ENCODE peak calls at places on chromosome 22, in eight cellular contexts. K, F, G, E, X, W, S and Z are unnamed samples.

GRCh38 chr22:19395276-19395675 is 36.3 kb downstream of the HIRA start:
- DNase-seq in W (no peak), S (no peak), F (no peak), G (no peak), E (no peak), X (no peak), K (no peak), Z (no peak)

GRCh38 chr22:26409705-26410376 is 19.2 kb upstream of the ASPHD2 start:
- DNase-seq in W (no peak), S (no peak), E (no peak), G (no peak), K (no peak), F (no peak), X (no peak), Z (no peak)

GRCh38 chr22:30150212-30150611 is 69.9 kb downstream of the HORMAD2 start:
- DNase-seq in G (no peak), S (no peak), E (no peak), X (no peak), K (no peak), F (no peak), W (no peak), Z (no peak)

GRCh38 chr22:39098576-39098975 is 1.5 kb downstream of the APOBEC3H start:
- DNase-seq in W (no peak), G (no peak), E (no peak), K (no peak), S (no peak), F (no peak), X (no peak), Z (no peak)

GRCh38 chr22:28116261-28116673 is 197.2 kb upstream of the PITPNB start:
- DNase-seq in G (no peak), K (peak), S (peak), W (no peak), X (no peak), F (peak), E (peak), Z (peak)

GRCh38 chr22:44399196-44399837 is 86.6 kb upstream of the SHISAL1 start:
- DNase-seq in S (no peak), X (no peak), G (no peak), K (no peak), W (peak), E (peak), F (peak), Z (peak)

GRCh38 chr22:18114976-18115652 is 4.5 kb downstream of the TUBA8 start:
- DNase-seq in F (no peak), S (no peak), W (no peak), G (no peak), E (no peak), K (no peak), X (no peak), Z (no peak)

GRCh38 chr22:45094081-45094720 is 69.5 kb upstream of the NUP50 start:
- DNase-seq in G (no peak), E (no peak), W (no peak), K (no peak), F (no peak), X (no peak), S (no peak), Z (no peak)

GRCh38 chr22:36461665-36462474 is 19.6 kb downstream of the TXN2 start:
- DNase-seq in E (peak), G (no peak), W (no peak), S (no peak), F (no peak), X (peak), K (peak), Z (peak)

GRCh38 chr22:31289335-31289734 is 3.0 kb downstream of the PIK3IP1 start:
- DNase-seq in G (no peak), K (no peak), F (peak), X (no peak), W (no peak), E (no peak), S (no peak), Z (no peak)

GRCh38 chr22:31288496-31289235 is 3.6 kb downstream of the PIK3IP1 start:
- DNase-seq in E (no peak), K (no peak), F (no peak), S (no peak), W (no peak), G (no peak), X (no peak), Z (no peak)

GRCh38 chr22:31291403-31291715 is 929 bp downstream of the PIK3IP1 start:
- DNase-seq in S (no peak), K (no peak), X (no peak), G (no peak), E (no peak), F (no peak), W (no peak), Z (no peak)

GRCh38 chr22:31290494-31291402 is 1.5 kb downstream of the PIK3IP1 start:
- DNase-seq in F (peak), X (peak), W (peak), K (peak), E (peak), S (peak), G (peak), Z (peak)

DNA sequence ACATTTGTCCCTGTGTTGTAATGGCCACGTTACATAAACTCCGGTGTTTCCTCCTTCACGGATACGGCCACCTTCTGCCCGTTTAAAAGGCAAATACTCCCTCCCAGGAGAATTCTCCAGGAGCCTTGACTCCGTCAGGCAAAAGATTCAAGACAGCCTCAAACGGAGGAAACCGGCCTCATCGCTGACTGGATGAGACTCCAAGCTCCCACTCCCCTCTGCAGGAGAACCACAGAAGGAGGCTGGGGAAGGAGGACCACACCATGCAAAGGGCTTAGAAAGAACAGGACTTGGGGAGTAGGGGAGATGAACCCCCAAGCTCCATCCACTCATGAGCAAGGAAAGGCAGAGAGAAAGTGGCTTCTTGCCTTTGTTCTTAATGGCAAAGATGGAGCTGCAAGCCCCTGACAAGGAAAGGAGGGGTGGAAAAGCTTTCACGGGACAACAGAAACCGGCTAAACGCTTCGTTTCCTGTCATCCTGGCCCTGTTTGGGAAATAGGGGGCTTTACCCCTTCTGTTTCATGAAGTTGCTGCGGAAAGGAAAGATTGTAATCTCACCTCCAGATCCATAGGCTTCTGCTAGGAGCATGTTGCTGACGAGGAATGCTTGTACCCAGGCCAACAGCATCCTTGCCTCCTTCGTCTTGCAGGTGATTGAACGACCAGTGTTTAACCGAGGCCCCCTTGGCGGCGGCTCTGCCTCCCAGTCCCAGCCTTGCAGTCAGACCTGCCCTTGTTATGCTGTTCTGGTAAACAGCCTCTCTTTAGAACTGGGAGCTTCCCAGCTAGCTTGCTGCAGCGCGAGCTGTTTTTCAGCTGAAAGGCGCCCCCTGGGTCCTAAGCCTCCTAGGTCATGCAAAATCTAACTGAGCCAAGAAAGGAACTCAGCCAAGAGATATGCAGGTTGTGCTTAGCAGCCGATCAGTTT is at the start of gene PIK3IP1:
- DNase-seq in S (peak), X (peak), K (peak), W (peak), G (peak), F (peak), E (peak), Z (peak)
- TF ChIP-seq POLR2A in S (no peak), X (peak), K (peak), W (peak), G (no peak), F (peak), E (peak), Z (peak)

GRCh38 chr22:20981787-20982562 is at the start of gene LZTR1:
- DNase-seq in F (peak), S (peak), K (peak), G (peak), X (peak), E (peak), W (peak), Z (peak)
- TF ChIP-seq POLR2A in F (peak), S (no peak), K (peak), G (no peak), X (peak), E (peak), W (peak), Z (peak)

GRCh38 chr22:20567371-20567847 is 60.0 kb downstream of the MED15 start:
- DNase-seq in E (no peak), G (no peak), X (no peak), K (peak), W (no peak), F (no peak), S (no peak), Z (no peak)

GRCh38 chr22:20567993-20568417 is 60.6 kb downstream of the MED15 start:
- DNase-seq in F (no peak), X (no peak), K (peak), W (no peak), G (no peak), S (no peak), E (no peak), Z (no peak)

GRCh38 chr22:20568502-20569058 is 61.2 kb downstream of the MED15 start:
- DNase-seq in X (no peak), G (no peak), W (no peak), E (no peak), F (no peak), K (no peak), S (no peak), Z (no peak)

GRCh38 chr22:20571078-20571503 is 63.7 kb downstream of the MED15 start:
- DNase-seq in X (no peak), W (no peak), E (no peak), K (no peak), S (no peak), F (no peak), G (no peak), Z (no peak)

GRCh38 chr22:20569059-20570058 is 61.9 kb downstream of the MED15 start:
- DNase-seq in G (no peak), W (peak), X (no peak), F (peak), E (peak), K (peak), S (peak), Z (peak)
- TF ChIP-seq POLR2A in G (no peak), W (no peak), X (no peak), F (no peak), E (no peak), K (no peak), S (no peak), Z (no peak)

GRCh38 chr22:41047741-41048140 is 44.7 kb upstream of the EP300 start:
- DNase-seq in W (no peak), K (peak), E (peak), X (no peak), G (no peak), S (no peak), F (no peak), Z (no peak)

GRCh38 chr22:41043727-41044126 is 48.7 kb upstream of the EP300 start:
- DNase-seq in E (no peak), S (no peak), G (no peak), K (no peak), W (no peak), F (no peak), X (no peak), Z (no peak)

GRCh38 chr22:41052661-41053490 is 39.5 kb upstream of the EP300 start:
- DNase-seq in W (no peak), S (no peak), G (no peak), F (no peak), E (no peak), X (peak), K (peak), Z (no peak)

GRCh38 chr22:41050873-41051272 is 41.5 kb upstream of the EP300 start:
- DNase-seq in S (no peak), F (no peak), W (no peak), X (no peak), K (no peak), G (no peak), E (no peak), Z (no peak)

DNA sequence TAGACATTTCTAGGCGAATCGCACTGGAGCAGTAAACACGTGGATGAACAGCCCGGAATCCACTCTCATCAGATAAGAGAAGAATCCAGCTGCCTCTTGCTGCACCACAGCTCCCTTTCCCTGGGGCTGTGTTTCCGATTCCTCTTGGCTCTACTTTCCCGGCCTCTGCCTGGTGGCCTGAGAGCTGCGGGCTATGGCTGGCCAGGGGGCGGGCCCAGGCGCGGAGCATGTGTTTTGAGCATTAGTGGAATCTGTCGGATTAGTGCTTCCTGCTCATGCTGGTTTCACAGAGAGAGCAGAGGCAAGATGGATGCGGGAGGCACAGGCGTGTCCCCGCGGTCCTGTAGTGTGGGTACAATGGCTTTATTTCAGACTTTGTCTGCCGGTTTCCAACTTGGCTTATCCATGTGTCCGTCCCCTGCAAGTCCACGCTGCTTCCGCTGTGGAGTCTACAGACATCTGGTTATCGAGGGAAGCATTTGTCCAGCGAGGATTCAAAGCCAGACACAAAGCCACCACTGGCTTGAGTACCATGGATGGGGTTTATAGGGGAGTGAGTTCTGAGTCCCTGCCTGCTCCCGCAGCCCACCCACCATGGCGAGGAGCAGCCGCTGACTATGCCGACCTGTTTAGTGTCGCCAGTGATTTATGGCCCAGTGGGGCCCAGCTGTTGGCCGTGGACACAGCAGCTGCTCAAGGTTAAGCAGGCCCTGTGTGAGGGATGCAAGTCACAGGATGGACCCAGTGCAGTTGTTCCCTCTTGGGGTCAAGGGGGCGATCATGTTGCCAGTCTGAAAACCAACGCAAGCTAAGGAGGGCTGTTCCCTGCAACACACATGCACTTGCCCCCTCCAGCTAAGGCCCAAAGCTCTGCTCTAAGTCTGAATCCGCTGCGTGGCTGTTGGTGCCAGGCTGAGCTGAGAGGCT is 43.3 kb upstream of the EP300 start:
- DNase-seq in E (peak), S (peak), X (peak), W (peak), K (peak), G (peak), F (peak), Z (peak)
- TF ChIP-seq POLR2A in E (no peak), S (no peak), X (peak), W (no peak), K (no peak), G (no peak), F (no peak), Z (no peak)

DNA sequence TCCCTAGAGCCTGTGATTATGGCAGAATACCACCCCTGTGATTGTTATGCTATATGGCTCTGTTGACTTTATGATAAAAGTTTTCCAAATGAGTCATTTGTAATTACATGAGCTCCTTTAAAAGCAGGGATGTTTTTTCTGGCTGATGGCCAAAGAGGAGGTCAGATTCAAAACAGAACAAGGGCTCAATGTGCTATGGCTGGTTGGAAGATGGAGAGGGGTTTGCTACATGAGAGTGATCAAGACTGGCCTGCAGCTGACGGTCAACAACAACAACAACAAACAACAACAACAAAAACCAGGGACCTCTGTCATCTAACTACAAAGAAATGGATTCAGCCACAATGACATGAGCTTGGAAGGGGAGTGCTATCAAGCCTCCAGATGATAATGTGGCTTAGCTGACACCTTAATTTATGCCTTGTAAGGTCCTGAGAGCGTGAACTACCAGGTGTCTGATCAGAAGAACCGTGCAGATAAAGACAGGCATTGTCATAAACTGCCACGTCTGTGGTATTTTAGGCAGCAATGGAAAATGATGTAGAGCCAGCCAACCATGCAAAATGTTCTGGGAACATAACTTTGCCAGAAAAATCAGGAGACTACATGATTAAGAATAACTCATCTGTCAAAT is 47.2 kb downstream of the PIWIL3 start:
- DNase-seq in G (peak), K (peak), X (peak), W (no peak), S (no peak), F (no peak), E (no peak), Z (no peak)
- TF ChIP-seq POLR2A in G (no peak), K (no peak), X (no peak), W (no peak), S (no peak), F (no peak), E (no peak), Z (no peak)

DNA sequence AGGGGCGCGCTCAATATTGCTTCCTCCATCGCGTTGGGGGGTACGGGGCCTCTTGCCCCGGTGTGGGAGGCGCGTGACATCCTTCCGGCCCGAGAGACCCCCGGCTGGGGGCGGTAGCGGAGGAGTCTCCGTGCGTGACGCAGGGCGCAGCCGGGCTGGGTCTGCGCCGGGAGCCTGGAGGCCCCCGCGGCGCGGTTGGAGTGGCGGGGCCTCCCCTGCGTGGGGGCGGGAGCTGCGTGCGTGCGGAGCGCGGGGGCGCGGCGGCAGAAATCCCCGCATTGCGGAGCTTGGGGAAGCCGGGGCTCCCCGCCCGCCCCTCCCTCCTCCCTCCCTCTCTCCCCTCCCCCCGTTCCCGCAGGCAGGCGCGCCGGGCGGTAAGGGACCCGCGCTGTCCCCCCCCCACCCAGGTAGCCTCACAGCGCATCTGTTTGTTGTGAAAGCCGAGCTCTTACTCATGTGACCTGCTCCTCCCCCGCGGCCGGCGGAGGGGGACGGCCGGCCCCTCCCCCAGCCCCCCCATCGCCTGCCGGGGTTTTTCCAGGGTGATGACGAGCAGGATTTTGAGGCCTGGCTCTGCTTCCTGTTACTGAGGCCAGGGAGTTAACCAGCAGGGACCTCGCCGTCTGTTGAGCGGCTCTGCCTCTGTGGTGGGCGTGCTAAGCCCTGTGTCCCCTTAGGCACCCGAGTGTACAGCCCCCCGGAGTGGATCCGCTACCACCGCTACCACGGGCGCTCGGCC is 1.6 kb downstream of the PIM3 start:
- DNase-seq in K (peak), X (peak), G (peak), E (peak), F (peak), W (peak), S (peak), Z (peak)
- TF ChIP-seq POLR2A in K (peak), X (no peak), G (no peak), E (peak), F (peak), W (peak), S (no peak), Z (peak)

GRCh38 chr22:49747130-49747529 is 80.5 kb downstream of the BRD1 start:
- DNase-seq in W (no peak), X (no peak), G (no peak), E (no peak), S (no peak), K (no peak), F (no peak), Z (no peak)
- TF ChIP-seq POLR2A in W (no peak), X (no peak), G (no peak), E (no peak), S (no peak), K (no peak), F (no peak), Z (no peak)